ENCODE peak calls at places on chromosomes 3 and 15, in eight cellular contexts. G, L, N, D, P, H, R and E are unnamed samples.

GRCh38 chr3:50334339-50335075 is 6.1 kb downstream of the RASSF1 start:
- DNase-seq in G (no peak), L (no peak), N (no peak), D (no peak), P (no peak), H (no peak), R (no peak), E (no peak)

GRCh38 chr3:50542177-50543034 is 25.1 kb downstream of the C3orf18 start:
- DNase-seq in G (peak; percentile 88), L (peak; percentile 52), N (peak; percentile 54), D (peak; percentile 48), P (no peak), H (peak; percentile 34), R (peak; percentile 84), E (no peak)

GRCh38 chr3:12193485-12194165 is 34.9 kb upstream of the TIMP4 start:
- DNase-seq in G (no peak), L (no peak), N (peak; percentile 80), D (no peak), P (peak; percentile 85), H (no peak), R (peak; percentile 73), E (no peak)

GRCh38 chr3:186990878-186991308 is 60.6 kb downstream of the ST6GAL1 start:
- DNase-seq in G (no peak), L (no peak), N (no peak), D (no peak), P (no peak), H (no peak), R (peak; percentile 53), E (no peak)

GRCh38 chr3:40546811-40547210 is 22.1 kb downstream of the ZNF621 start:
- DNase-seq in G (no peak), L (no peak), N (no peak), D (no peak), P (peak; percentile 22), H (no peak), R (peak; percentile 59), E (no peak)

GRCh38 chr15:31442203-31443090 is 115.8 kb downstream of the KLF13 start:
- DNase-seq in G (no peak), L (no peak), N (peak; percentile 85), D (no peak), P (peak; percentile 36), H (no peak), R (peak; percentile 42), E (no peak)

GRCh38 chr3:187318819-187319616 is 27.5 kb upstream of the MASP1 start:
- DNase-seq in G (peak; percentile 42), L (no peak), N (peak; percentile 57), D (peak; percentile 22), P (peak; percentile 30), H (no peak), R (peak; percentile 75), E (no peak)

GRCh38 chr15:72319360-72319984 is 485 bp downstream of the CELF6 start:
- DNase-seq in G (peak; percentile 85), L (peak; percentile 7), N (peak; percentile 67), D (peak; percentile 39), P (peak; percentile 13), H (peak; percentile 29), R (peak; percentile 90), E (no peak)

GRCh38 chr3:117246771-117247555 is 537.4 kb downstream of the TUSC7 start:
- DNase-seq in G (no peak), L (no peak), N (no peak), D (no peak), P (no peak), H (no peak), R (no peak), E (no peak)

GRCh38 chr3:182848906-182849305 is 55.6 kb downstream of the ATP11B start:
- DNase-seq in G (peak; percentile 2), L (no peak), N (no peak), D (no peak), P (no peak), H (no peak), R (no peak), E (no peak)

GRCh38 chr3:196639517-196640500 is at the start of gene NRROS:
- DNase-seq in G (peak; percentile 48), L (peak; percentile 38), N (no peak), D (peak; percentile 26), P (no peak), H (peak; percentile 55), R (peak; percentile 57), E (no peak)

GRCh38 chr15:88491158-88491557 is 23.6 kb downstream of the MRPS11 start:
- DNase-seq in G (no peak), L (no peak), N (no peak), D (no peak), P (no peak), H (no peak), R (no peak), E (no peak)

GRCh38 chr15:64636101-64636500 is 139.3 kb downstream of the RBPMS2 start:
- DNase-seq in G (no peak), L (no peak), N (no peak), D (no peak), P (no peak), H (no peak), R (no peak), E (no peak)

GRCh38 chr15:29651476-29652072 is 170.7 kb downstream of the TJP1 start:
- DNase-seq in G (no peak), L (no peak), N (peak; percentile 36), D (no peak), P (no peak), H (no peak), R (no peak), E (no peak)

GRCh38 chr15:93414576-93415231 is 325.7 kb upstream of the RGMA start:
- DNase-seq in G (no peak), L (no peak), N (no peak), D (no peak), P (no peak), H (no peak), R (no peak), E (no peak)

GRCh38 chr3:126358038-126358815 is 1.0 kb upstream of the KLF15 start:
- DNase-seq in G (peak; percentile 36), L (no peak), N (no peak), D (no peak), P (peak; percentile 18), H (no peak), R (no peak), E (no peak)

GRCh38 chr3:62335196-62335595 is 38.2 kb downstream of the FEZF2 start:
- DNase-seq in G (no peak), L (no peak), N (no peak), D (no peak), P (no peak), H (no peak), R (no peak), E (no peak)